ENCODE peak calls at places on chromosomes 2 and 18, in ten cellular contexts. One of them, this sample, is unnamed.

GRCh38 chr2:189862751-189863150 is 78.5 kb downstream of the PMS1 start:
- DNase-seq in fibroblast of lung: peak; percentile 32
- DNase-seq in GM23248: no peak
- DNase-seq in neural progenitor cell: no peak
- DNase-seq in left ventricle myocardium inferior: no peak
- DNase-seq in endodermal cell: no peak
- DNase-seq in right lobe of liver: no peak
- DNase-seq in aorta: no peak
- DNase-seq in psoas muscle: no peak
- DNase-seq in IMR-90: no peak
- DNase-seq in this sample: no peak

GRCh38 chr2:152696476-152696875 is 20.8 kb downstream of the PRPF40A start:
- DNase-seq in fibroblast of lung: no peak
- DNase-seq in GM23248: no peak
- DNase-seq in neural progenitor cell: no peak
- DNase-seq in left ventricle myocardium inferior: no peak
- DNase-seq in endodermal cell: no peak
- DNase-seq in right lobe of liver: no peak
- DNase-seq in aorta: no peak
- DNase-seq in psoas muscle: no peak
- DNase-seq in IMR-90: no peak
- DNase-seq in this sample: no peak

GRCh38 chr2:231452799-231453508 is 11.3 kb downstream of the NCL start:
- DNase-seq in fibroblast of lung: no peak
- DNase-seq in GM23248: no peak
- DNase-seq in neural progenitor cell: peak; percentile 48
- DNase-seq in left ventricle myocardium inferior: no peak
- DNase-seq in endodermal cell: peak; percentile 80
- DNase-seq in right lobe of liver: peak; percentile 21
- DNase-seq in aorta: no peak
- DNase-seq in psoas muscle: no peak
- DNase-seq in IMR-90: no peak
- DNase-seq in this sample: no peak

GRCh38 chr2:34143149-34143548 is 544.0 kb upstream of the FAM98A start:
- DNase-seq in fibroblast of lung: no peak
- DNase-seq in GM23248: no peak
- DNase-seq in neural progenitor cell: no peak
- DNase-seq in left ventricle myocardium inferior: no peak
- DNase-seq in endodermal cell: no peak
- DNase-seq in right lobe of liver: no peak
- DNase-seq in aorta: no peak
- DNase-seq in psoas muscle: no peak
- DNase-seq in IMR-90: no peak
- DNase-seq in this sample: no peak

GRCh38 chr2:149192425-149192824 is 138.0 kb upstream of the LYPD6 start:
- DNase-seq in fibroblast of lung: peak; percentile 21
- DNase-seq in GM23248: peak; percentile 22
- DNase-seq in neural progenitor cell: no peak
- DNase-seq in left ventricle myocardium inferior: no peak
- DNase-seq in endodermal cell: no peak
- DNase-seq in right lobe of liver: no peak
- DNase-seq in aorta: no peak
- DNase-seq in psoas muscle: no peak
- DNase-seq in IMR-90: no peak
- DNase-seq in this sample: no peak

GRCh38 chr2:133633851-133634250 is 65.6 kb upstream of the NCKAP5 start:
- DNase-seq in fibroblast of lung: peak; percentile 96
- DNase-seq in GM23248: peak; percentile 86
- DNase-seq in neural progenitor cell: no peak
- DNase-seq in left ventricle myocardium inferior: no peak
- DNase-seq in endodermal cell: no peak
- DNase-seq in right lobe of liver: no peak
- DNase-seq in aorta: no peak
- DNase-seq in psoas muscle: no peak
- DNase-seq in IMR-90: peak; percentile 84
- DNase-seq in this sample: peak; percentile 88

GRCh38 chr18:35239314-35239713 is 1.5 kb upstream of the ZNF397 start:
- DNase-seq in fibroblast of lung: no peak
- DNase-seq in GM23248: peak; percentile 5
- DNase-seq in neural progenitor cell: no peak
- DNase-seq in left ventricle myocardium inferior: no peak
- DNase-seq in endodermal cell: no peak
- DNase-seq in right lobe of liver: no peak
- DNase-seq in aorta: no peak
- DNase-seq in psoas muscle: no peak
- DNase-seq in IMR-90: no peak
- DNase-seq in this sample: no peak

GRCh38 chr18:12890500-12890899 is 6.5 kb upstream of the PTPN2 start:
- DNase-seq in fibroblast of lung: no peak
- DNase-seq in GM23248: peak; percentile 34
- DNase-seq in neural progenitor cell: no peak
- DNase-seq in left ventricle myocardium inferior: no peak
- DNase-seq in endodermal cell: no peak
- DNase-seq in right lobe of liver: no peak
- DNase-seq in aorta: no peak
- DNase-seq in psoas muscle: no peak
- DNase-seq in IMR-90: no peak
- DNase-seq in this sample: no peak

GRCh38 chr18:34591920-34592444 is 118.1 kb upstream of the DTNA start:
- DNase-seq in fibroblast of lung: no peak
- DNase-seq in GM23248: no peak
- DNase-seq in neural progenitor cell: no peak
- DNase-seq in left ventricle myocardium inferior: no peak
- DNase-seq in endodermal cell: no peak
- DNase-seq in right lobe of liver: no peak
- DNase-seq in aorta: no peak
- DNase-seq in psoas muscle: no peak
- DNase-seq in IMR-90: no peak
- DNase-seq in this sample: no peak

GRCh38 chr2:233836359-233836758 is 18.0 kb downstream of the HJURP start:
- DNase-seq in fibroblast of lung: no peak
- DNase-seq in GM23248: no peak
- DNase-seq in neural progenitor cell: no peak
- DNase-seq in left ventricle myocardium inferior: no peak
- DNase-seq in endodermal cell: peak; percentile 19
- DNase-seq in right lobe of liver: no peak
- DNase-seq in aorta: no peak
- DNase-seq in psoas muscle: no peak
- DNase-seq in IMR-90: no peak
- DNase-seq in this sample: no peak

GRCh38 chr18:11078491-11078890 is 70.9 kb downstream of the PIEZO2 start:
- DNase-seq in fibroblast of lung: peak; percentile 27
- DNase-seq in GM23248: no peak
- DNase-seq in neural progenitor cell: no peak
- DNase-seq in left ventricle myocardium inferior: no peak
- DNase-seq in endodermal cell: no peak
- DNase-seq in right lobe of liver: no peak
- DNase-seq in aorta: no peak
- DNase-seq in psoas muscle: no peak
- DNase-seq in IMR-90: no peak
- DNase-seq in this sample: peak; percentile 10

GRCh38 chr18:11071300-11071699 is 78.1 kb downstream of the PIEZO2 start:
- DNase-seq in fibroblast of lung: no peak
- DNase-seq in GM23248: no peak
- DNase-seq in neural progenitor cell: no peak
- DNase-seq in left ventricle myocardium inferior: no peak
- DNase-seq in endodermal cell: no peak
- DNase-seq in right lobe of liver: no peak
- DNase-seq in aorta: no peak
- DNase-seq in psoas muscle: no peak
- DNase-seq in IMR-90: no peak
- DNase-seq in this sample: no peak

GRCh38 chr18:11072632-11073031 is 76.7 kb downstream of the PIEZO2 start:
- DNase-seq in fibroblast of lung: no peak
- DNase-seq in GM23248: no peak
- DNase-seq in neural progenitor cell: no peak
- DNase-seq in left ventricle myocardium inferior: no peak
- DNase-seq in endodermal cell: no peak
- DNase-seq in right lobe of liver: no peak
- DNase-seq in aorta: no peak
- DNase-seq in psoas muscle: no peak
- DNase-seq in IMR-90: no peak
- DNase-seq in this sample: no peak

GRCh38 chr18:11077548-11078187 is 71.7 kb downstream of the PIEZO2 start:
- DNase-seq in fibroblast of lung: no peak
- DNase-seq in GM23248: no peak
- DNase-seq in neural progenitor cell: no peak
- DNase-seq in left ventricle myocardium inferior: no peak
- DNase-seq in endodermal cell: no peak
- DNase-seq in right lobe of liver: no peak
- DNase-seq in aorta: no peak
- DNase-seq in psoas muscle: no peak
- DNase-seq in IMR-90: no peak
- DNase-seq in this sample: no peak

DNA sequence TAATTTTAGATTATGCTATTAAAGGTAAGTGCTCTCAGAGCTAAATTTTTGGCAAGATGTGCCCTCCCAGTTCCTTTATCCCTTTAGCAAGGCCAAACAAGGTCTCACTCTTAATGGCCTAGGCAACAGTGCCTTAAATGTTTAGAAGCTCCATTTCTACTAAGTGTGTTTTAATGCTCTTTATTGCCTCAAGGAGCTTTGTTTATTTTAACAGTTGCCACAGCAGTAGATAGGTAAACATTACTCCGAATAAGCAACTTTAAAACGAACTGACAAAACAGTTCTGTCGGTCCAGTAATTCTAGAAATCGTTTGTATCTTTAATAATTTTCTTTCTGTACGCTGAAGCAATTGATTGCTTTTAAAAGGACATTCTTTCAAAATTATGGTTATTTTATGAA is 74.5 kb downstream of the PIEZO2 start:
- DNase-seq in fibroblast of lung: no peak
- DNase-seq in GM23248: no peak
- DNase-seq in neural progenitor cell: no peak
- DNase-seq in left ventricle myocardium inferior: no peak
- DNase-seq in endodermal cell: no peak
- DNase-seq in right lobe of liver: no peak
- DNase-seq in aorta: no peak
- DNase-seq in psoas muscle: no peak
- DNase-seq in IMR-90: peak; percentile 11
- DNase-seq in this sample: no peak
- H3K27me3 ChIP-seq in fibroblast of lung: no peaks in the 10 kb centered on the region
- H3K27me3 ChIP-seq in GM23248: peaks cover 4% of the 10 kb centered on the region
- H3K27me3 ChIP-seq in neural progenitor cell: no peaks in the 10 kb centered on the region
- H3K27me3 ChIP-seq in left ventricle myocardium inferior: peaks cover 11% of the 10 kb centered on the region
- H3K27me3 ChIP-seq in endodermal cell: no peaks in the 10 kb centered on the region
- H3K27me3 ChIP-seq in right lobe of liver: no peaks in the 10 kb centered on the region
- H3K27me3 ChIP-seq in aorta: no peaks in the 10 kb centered on the region
- H3K27me3 ChIP-seq in psoas muscle: no peaks in the 10 kb centered on the region
- H3K27me3 ChIP-seq in IMR-90: no peaks in the 10 kb centered on the region
- H3K27me3 ChIP-seq in this sample: no peaks in the 10 kb centered on the region

GRCh38 chr2:154229971-154230370 is 358.2 kb downstream of the GALNT13 start:
- DNase-seq in fibroblast of lung: no peak
- DNase-seq in GM23248: no peak
- DNase-seq in neural progenitor cell: no peak
- DNase-seq in left ventricle myocardium inferior: no peak
- DNase-seq in endodermal cell: no peak
- DNase-seq in right lobe of liver: no peak
- DNase-seq in aorta: no peak
- DNase-seq in psoas muscle: no peak
- DNase-seq in IMR-90: no peak
- DNase-seq in this sample: no peak

GRCh38 chr2:154226931-154227330 is 355.2 kb downstream of the GALNT13 start:
- DNase-seq in fibroblast of lung: no peak
- DNase-seq in GM23248: no peak
- DNase-seq in neural progenitor cell: no peak
- DNase-seq in left ventricle myocardium inferior: no peak
- DNase-seq in endodermal cell: no peak
- DNase-seq in right lobe of liver: no peak
- DNase-seq in aorta: no peak
- DNase-seq in psoas muscle: no peak
- DNase-seq in IMR-90: no peak
- DNase-seq in this sample: no peak
- H3K27ac ChIP-seq in fibroblast of lung: no peak overlapping the region
- H3K27ac ChIP-seq in GM23248: no peak overlapping the region
- H3K27ac ChIP-seq in neural progenitor cell: no peak overlapping the region
- H3K27ac ChIP-seq in left ventricle myocardium inferior: no peak overlapping the region
- H3K27ac ChIP-seq in endodermal cell: no peak overlapping the region
- H3K27ac ChIP-seq in right lobe of liver: no peak overlapping the region
- H3K27ac ChIP-seq in aorta: no peak overlapping the region
- H3K27ac ChIP-seq in psoas muscle: no peak overlapping the region
- H3K27ac ChIP-seq in IMR-90: no peak overlapping the region
- H3K27ac ChIP-seq in this sample: no peak overlapping the region

GRCh38 chr2:122148128-122148792 is 392.8 kb downstream of the TSN start:
- DNase-seq in fibroblast of lung: no peak
- DNase-seq in GM23248: no peak
- DNase-seq in neural progenitor cell: no peak
- DNase-seq in left ventricle myocardium inferior: no peak
- DNase-seq in endodermal cell: no peak
- DNase-seq in right lobe of liver: no peak
- DNase-seq in aorta: no peak
- DNase-seq in psoas muscle: no peak
- DNase-seq in IMR-90: no peak
- DNase-seq in this sample: no peak
- H3K27me3 ChIP-seq in fibroblast of lung: no peaks in the 10 kb centered on the region
- H3K27me3 ChIP-seq in GM23248: no peaks in the 10 kb centered on the region
- H3K27me3 ChIP-seq in neural progenitor cell: no peaks in the 10 kb centered on the region
- H3K27me3 ChIP-seq in left ventricle myocardium inferior: peaks cover 3% of the 10 kb centered on the region
- H3K27me3 ChIP-seq in endodermal cell: no peaks in the 10 kb centered on the region
- H3K27me3 ChIP-seq in right lobe of liver: no peaks in the 10 kb centered on the region
- H3K27me3 ChIP-seq in aorta: peaks cover 2% of the 10 kb centered on the region
- H3K27me3 ChIP-seq in psoas muscle: no peaks in the 10 kb centered on the region
- H3K27me3 ChIP-seq in IMR-90: no peaks in the 10 kb centered on the region
- H3K27me3 ChIP-seq in this sample: no peaks in the 10 kb centered on the region

DNA sequence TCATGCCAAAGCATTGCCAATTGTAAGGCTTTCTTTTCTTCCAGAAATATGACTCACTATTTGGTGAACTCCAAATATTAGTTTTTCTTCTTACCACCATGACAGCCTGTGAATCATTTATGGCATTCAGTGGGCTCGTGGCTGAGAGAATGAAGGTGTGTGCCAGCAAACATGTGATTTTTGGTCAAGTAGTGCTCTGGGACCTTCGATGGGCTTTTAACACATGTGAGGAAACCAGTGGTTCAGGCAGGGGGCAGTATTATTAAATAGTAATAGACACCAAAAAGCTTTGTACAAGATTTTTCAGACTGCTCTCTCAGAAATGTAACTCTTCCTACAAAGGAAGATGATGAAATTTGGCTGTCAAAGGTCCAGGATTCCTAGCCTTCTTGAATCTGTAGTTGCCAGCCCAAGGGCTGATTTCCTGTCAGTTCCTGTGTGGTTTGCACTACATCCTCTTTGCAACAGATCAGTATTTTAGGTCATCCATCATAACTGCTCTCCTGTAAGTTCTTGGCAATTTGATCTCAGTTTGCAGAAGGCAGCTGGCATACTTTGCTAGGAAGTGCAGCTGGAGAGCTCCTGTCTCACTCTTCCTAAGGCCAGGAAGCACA is 64.3 kb downstream of the BABAM2 start:
- DNase-seq in fibroblast of lung: peak; percentile 100
- DNase-seq in GM23248: peak; percentile 95
- DNase-seq in neural progenitor cell: no peak
- DNase-seq in left ventricle myocardium inferior: no peak
- DNase-seq in endodermal cell: no peak
- DNase-seq in right lobe of liver: no peak
- DNase-seq in aorta: peak; percentile 74
- DNase-seq in psoas muscle: peak; percentile 63
- DNase-seq in IMR-90: peak; percentile 97
- DNase-seq in this sample: peak; percentile 83
- H3K27ac ChIP-seq in fibroblast of lung: peak overlapping the region; percentile 72
- H3K27ac ChIP-seq in GM23248: peak overlapping the region; percentile 74
- H3K27ac ChIP-seq in neural progenitor cell: no peak overlapping the region
- H3K27ac ChIP-seq in left ventricle myocardium inferior: peak overlapping the region; percentile 68
- H3K27ac ChIP-seq in endodermal cell: no peak overlapping the region
- H3K27ac ChIP-seq in right lobe of liver: peak overlapping the region; percentile 70
- H3K27ac ChIP-seq in aorta: peak overlapping the region; percentile 82
- H3K27ac ChIP-seq in psoas muscle: peak overlapping the region; percentile 69
- H3K27ac ChIP-seq in IMR-90: peak overlapping the region; percentile 73
- H3K27ac ChIP-seq in this sample: peak overlapping the region; percentile 59